ENCODE peak calls at places on chromosomes 13 and 19, in nine cellular contexts. P is thoracic aorta, H is pancreas, V is cardiac muscle cell, A is psoas muscle, T is RWPE2, D is H9, K is breast epithelium, Q is OCI-LY7. C is an unnamed sample.

GRCh38 chr13:43143591-43143990 is 120.2 kb downstream of the DNAJC15 start:
- DNase-seq in P (no peak), H (no peak), V (no peak), A (no peak), T (no peak), D (no peak), K (no peak), Q (no peak), C (no peak)

GRCh38 chr19:50703915-50704548 is 15.6 kb downstream of the SHANK1 start:
- DNase-seq in P (no peak), H (no peak), V (peak), A (no peak), T (no peak), D (peak), K (no peak), Q (no peak), C (no peak)

GRCh38 chr19:13002389-13002898 is 7.2 kb downstream of the NFIX start:
- DNase-seq in P (no peak), H (no peak), V (no peak), A (peak), T (no peak), D (no peak), K (peak), Q (no peak), C (peak)

GRCh38 chr13:35978607-35979316 is 152.4 kb downstream of the DCLK1 start:
- DNase-seq in P (no peak), H (no peak), V (peak), A (no peak), T (no peak), D (no peak), K (no peak), Q (peak), C (no peak)

GRCh38 chr13:113410472-113411201 is 42.7 kb downstream of the ADPRHL1 start:
- DNase-seq in P (peak), H (peak), V (no peak), A (peak), T (peak), D (no peak), K (no peak), Q (no peak), C (peak)

GRCh38 chr13:21670006-21670882 is 629 bp upstream of the FGF9 start:
- DNase-seq in P (no peak), H (peak), V (peak), A (peak), T (no peak), D (peak), K (no peak), Q (peak), C (no peak)

GRCh38 chr19:12156254-12157058 is at the start of gene ZNF625:
- DNase-seq in P (peak), H (peak), V (peak), A (peak), T (peak), D (peak), K (peak), Q (peak), C (peak)

GRCh38 chr13:22596157-22596863 is 584.5 kb upstream of the SGCG start:
- DNase-seq in P (no peak), H (no peak), V (peak), A (no peak), T (no peak), D (no peak), K (no peak), Q (no peak), C (no peak)

GRCh38 chr19:41064974-41065569 is 23.2 kb upstream of the CYP2A13 start:
- DNase-seq in P (no peak), H (no peak), V (peak), A (no peak), T (no peak), D (peak), K (no peak), Q (peak), C (no peak)

GRCh38 chr13:98486412-98486811 is 90.5 kb downstream of the STK24 start:
- DNase-seq in P (no peak), H (no peak), V (no peak), A (no peak), T (no peak), D (no peak), K (no peak), Q (no peak), C (no peak)
- H3K27ac ChIP-seq in P (no peak), H (no peak), V (peak), A (no peak), T (peak), D (no peak), K (no peak), Q (no peak), C (no peak)

GRCh38 chr13:81957121-81957520 is 1616.2 kb upstream of the SPRY2 start:
- DNase-seq in P (no peak), H (no peak), V (no peak), A (no peak), T (no peak), D (peak), K (no peak), Q (no peak), C (no peak)
- TF ChIP-seq CTCF in P (no peak), H (no peak), V (no peak), A (no peak), T (no peak), D (peak), K (no peak), Q (peak), C (no peak)

GRCh38 chr19:1173845-1174809 is at the start of gene SBNO2:
- DNase-seq in P (peak), H (peak), V (peak), A (peak), T (no peak), D (peak), K (peak), Q (peak), C (no peak)

GRCh38 chr19:1175020-1175419 is 952 bp upstream of the SBNO2 start:
- DNase-seq in P (no peak), H (no peak), V (no peak), A (no peak), T (no peak), D (no peak), K (no peak), Q (no peak), C (no peak)

GRCh38 chr19:1181606-1182005 is 7.5 kb upstream of the SBNO2 start:
- DNase-seq in P (no peak), H (peak), V (no peak), A (no peak), T (no peak), D (no peak), K (peak), Q (no peak), C (no peak)

GRCh38 chr19:1173160-1173844 is 766 bp downstream of the SBNO2 start:
- DNase-seq in P (no peak), H (peak), V (no peak), A (peak), T (peak), D (no peak), K (peak), Q (peak), C (no peak)

DNA sequence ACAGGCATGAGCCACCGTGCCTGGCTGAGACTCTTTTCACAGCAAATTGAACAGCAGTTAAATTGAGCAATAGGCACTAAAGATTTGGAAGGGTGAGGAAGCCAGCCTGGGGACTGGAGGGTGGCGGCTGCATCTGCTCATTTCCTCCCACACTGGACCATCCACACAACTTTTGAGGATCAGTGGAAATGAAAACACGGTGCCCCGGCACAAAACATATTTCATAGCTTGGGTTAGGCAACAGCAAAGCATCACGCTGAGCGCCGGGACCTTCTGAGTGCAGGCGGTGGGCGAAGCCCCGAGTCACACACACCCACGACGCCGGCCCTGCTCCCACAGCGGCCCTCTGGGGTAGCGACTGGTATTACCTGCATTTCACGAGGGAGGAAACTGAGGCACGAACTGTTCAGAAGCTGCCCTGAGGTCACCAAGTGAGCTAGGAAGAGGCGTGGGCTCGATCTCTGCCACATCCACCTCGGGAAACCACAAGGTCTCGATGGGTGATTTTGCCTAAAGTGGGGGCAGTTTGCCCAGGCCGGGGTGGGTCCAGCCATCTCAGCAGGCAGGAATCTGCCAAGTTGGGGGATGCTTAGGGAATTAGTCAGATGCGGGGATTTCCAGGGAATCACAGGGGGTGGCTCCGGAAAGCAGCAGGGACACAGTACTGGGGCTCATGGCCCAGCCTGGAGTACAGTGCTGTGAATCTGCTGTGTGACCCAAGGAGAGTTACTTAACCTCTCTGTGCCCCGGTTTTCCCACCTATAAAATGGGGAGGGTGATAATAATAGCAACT is 3.5 kb upstream of the SBNO2 start:
- DNase-seq in P (no peak), H (no peak), V (no peak), A (no peak), T (peak), D (no peak), K (no peak), Q (no peak), C (peak)
- H3K27ac ChIP-seq in P (peak), H (peak), V (no peak), A (no peak), T (peak), D (no peak), K (peak), Q (no peak), C (peak)

GRCh38 chr19:19627716-19628498 is at the start of gene LPAR2:
- DNase-seq in P (no peak), H (peak), V (peak), A (no peak), T (no peak), D (peak), K (peak), Q (peak), C (no peak)
- TF ChIP-seq CTCF in P (no peak), H (no peak), V (no peak), A (no peak), T (no peak), D (no peak), K (no peak), Q (no peak), C (no peak)

DNA sequence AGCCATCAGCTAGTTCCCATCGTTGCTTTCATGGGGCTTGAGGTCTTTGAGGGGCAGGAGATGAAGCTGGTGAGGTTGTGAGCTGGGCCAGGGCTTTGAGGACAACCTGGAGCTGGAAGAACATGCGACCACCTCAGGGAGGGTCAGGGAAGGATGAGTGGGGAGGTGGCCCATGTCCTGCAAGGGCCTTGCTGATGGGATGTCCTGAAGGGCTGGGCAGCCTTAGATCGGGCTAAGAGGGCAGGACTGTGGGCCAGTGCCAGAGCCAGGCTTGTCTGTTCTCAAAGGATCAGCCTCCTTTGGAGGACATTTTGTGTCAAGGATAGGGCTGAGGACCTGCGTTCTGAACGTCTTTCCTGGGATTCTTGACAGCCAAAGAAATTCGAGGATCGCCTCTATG is 10.5 kb downstream of the CYTH2 start:
- DNase-seq in P (no peak), H (no peak), V (no peak), A (no peak), T (no peak), D (no peak), K (no peak), Q (no peak), C (no peak)
- H3K27ac ChIP-seq in P (peak), H (no peak), V (peak), A (peak), T (no peak), D (no peak), K (peak), Q (no peak), C (peak)

GRCh38 chr19:1601613-1602064 is 3.6 kb downstream of the UQCR11 start:
- DNase-seq in P (no peak), H (no peak), V (no peak), A (no peak), T (no peak), D (no peak), K (no peak), Q (no peak), C (no peak)

GRCh38 chr19:1606138-1606651 is 933 bp upstream of the UQCR11 start:
- DNase-seq in P (no peak), H (no peak), V (no peak), A (no peak), T (no peak), D (no peak), K (no peak), Q (peak), C (no peak)

GRCh38 chr19:1602091-1602707 is 3.1 kb downstream of the UQCR11 start:
- DNase-seq in P (no peak), H (no peak), V (no peak), A (no peak), T (no peak), D (no peak), K (no peak), Q (no peak), C (no peak)

GRCh38 chr19:1608414-1609391 is 3.4 kb upstream of the UQCR11 start:
- DNase-seq in P (no peak), H (no peak), V (no peak), A (no peak), T (no peak), D (no peak), K (no peak), Q (peak), C (no peak)

GRCh38 chr19:1605236-1606137 is at the start of gene UQCR11:
- DNase-seq in P (peak), H (peak), V (peak), A (peak), T (peak), D (peak), K (peak), Q (peak), C (peak)
- TF ChIP-seq CTCF in P (peak), H (no peak), V (peak), A (peak), T (peak), D (peak), K (peak), Q (peak), C (peak)

GRCh38 chr13:110696776-110697175 is 9.1 kb downstream of the CARS2 start:
- DNase-seq in P (no peak), H (no peak), V (no peak), A (no peak), T (no peak), D (no peak), K (no peak), Q (no peak), C (no peak)
- H3K27ac ChIP-seq in P (no peak), H (no peak), V (no peak), A (no peak), T (no peak), D (no peak), K (no peak), Q (peak), C (no peak)

GRCh38 chr19:2232286-2233151 is 3.6 kb downstream of the PLEKHJ1 start:
- DNase-seq in P (no peak), H (no peak), V (no peak), A (no peak), T (no peak), D (no peak), K (no peak), Q (no peak), C (no peak)

GRCh38 chr19:2230029-2230531 is 6.0 kb downstream of the PLEKHJ1 start:
- DNase-seq in P (no peak), H (no peak), V (no peak), A (no peak), T (no peak), D (no peak), K (no peak), Q (no peak), C (no peak)

GRCh38 chr19:2233601-2234280 is 2.4 kb downstream of the PLEKHJ1 start:
- DNase-seq in P (no peak), H (no peak), V (no peak), A (no peak), T (no peak), D (no peak), K (no peak), Q (peak), C (no peak)

GRCh38 chr19:2230807-2231533 is 5.2 kb downstream of the PLEKHJ1 start:
- DNase-seq in P (no peak), H (no peak), V (no peak), A (no peak), T (no peak), D (no peak), K (no peak), Q (no peak), C (no peak)

GRCh38 chr19:2231621-2232221 is 4.4 kb downstream of the PLEKHJ1 start:
- DNase-seq in P (no peak), H (no peak), V (no peak), A (no peak), T (no peak), D (peak), K (no peak), Q (peak), C (no peak)
- TF ChIP-seq CTCF in P (no peak), H (no peak), V (no peak), A (peak), T (no peak), D (peak), K (no peak), Q (peak), C (no peak)